ENCODE peak calls at places on chromosome 21, in five cellular contexts. S, L, A, K and V are unnamed samples.

GRCh38 chr21:20999567-21000169 is 1.5 kb downstream of the NCAM2 start:
- DNase-seq in S (peak), A (no peak), K (no peak), L (peak), V (no peak)

GRCh38 chr21:25944672-25945213 is 210.0 kb downstream of the GABPA start:
- DNase-seq in K (no peak), S (no peak), L (no peak), A (no peak), V (no peak)

GRCh38 chr21:31363720-31364119 is 19.7 kb upstream of the TIAM1 start:
- DNase-seq in K (no peak), S (no peak), A (no peak), L (peak), V (no peak)

GRCh38 chr21:35540950-35541632 is 492.0 kb upstream of the RUNX1 start:
- DNase-seq in S (no peak), K (no peak), A (no peak), L (peak), V (no peak)

GRCh38 chr21:29125199-29125598 is 5.2 kb upstream of the MAP3K7CL start:
- DNase-seq in L (no peak), K (no peak), S (no peak), A (no peak), V (no peak)

GRCh38 chr21:24583473-24583872 is 1023.8 kb downstream of the MRPL39 start:
- DNase-seq in L (no peak), A (no peak), S (no peak), K (no peak), V (no peak)

GRCh38 chr21:41068411-41069304 is 99.3 kb upstream of the BACE2 start:
- DNase-seq in A (peak), K (peak), S (peak), L (peak), V (no peak)

GRCh38 chr21:41250519-41250918 is 66.1 kb upstream of the FAM3B start:
- DNase-seq in K (peak), S (peak), L (peak), A (no peak), V (no peak)

GRCh38 chr21:21177353-21177986 is 179.3 kb downstream of the NCAM2 start:
- DNase-seq in L (no peak), K (no peak), S (no peak), A (no peak), V (no peak)

GRCh38 chr21:42227909-42228708 is 9.2 kb downstream of the ABCG1 start:
- DNase-seq in K (peak), L (peak), A (peak), S (peak), V (peak)

GRCh38 chr21:31667639-31668038 is 8.1 kb downstream of the SOD1 start:
- DNase-seq in S (peak), A (no peak), K (no peak), L (no peak), V (no peak)

GRCh38 chr21:43287111-43287973 is 118.5 kb downstream of the CRYAA start:
- DNase-seq in K (no peak), A (no peak), S (no peak), L (no peak), V (no peak)

GRCh38 chr21:14520535-14520934 is 25.6 kb downstream of the SAMSN1 start:
- DNase-seq in S (no peak), L (no peak), K (peak), A (no peak), V (no peak)

GRCh38 chr21:45698493-45698947 is 55.0 kb downstream of the PCBP3 start:
- DNase-seq in A (peak), K (peak), L (peak), S (peak), V (no peak)

GRCh38 chr21:42737969-42738590 is 84.7 kb downstream of the PDE9A start:
- DNase-seq in K (no peak), A (no peak), S (peak), L (no peak), V (no peak)

GRCh38 chr21:35609263-35609662 is 451.1 kb downstream of the SETD4 start:
- DNase-seq in A (no peak), K (no peak), S (no peak), L (no peak), V (no peak)

GRCh38 chr21:14383596-14384210 is 757 bp upstream of the HSPA13 start:
- DNase-seq in A (no peak), S (no peak), L (no peak), K (no peak), V (no peak)

GRCh38 chr21:43367296-43367695 is 59.6 kb downstream of the SIK1 start:
- DNase-seq in L (no peak), A (no peak), S (no peak), K (no peak), V (no peak)

GRCh38 chr21:14319805-14320204 is 63.1 kb downstream of the HSPA13 start:
- DNase-seq in S (no peak), K (no peak), L (no peak), A (no peak), V (no peak)

GRCh38 chr21:42518626-42519025 is 5.0 kb downstream of the SLC37A1 start:
- DNase-seq in S (no peak), L (no peak), K (no peak), A (no peak), V (no peak)

GRCh38 chr21:27532081-27532480 is 565.2 kb upstream of the ADAMTS5 start:
- DNase-seq in K (no peak), S (peak), A (no peak), L (peak), V (no peak)

GRCh38 chr21:31143021-31143420 is 104.7 kb upstream of the KRTAP19-8 start:
- DNase-seq in L (no peak), K (no peak), S (no peak), A (no peak), V (no peak)

GRCh38 chr21:32515869-32516268 is 69.5 kb downstream of the TCP10L start:
- DNase-seq in L (peak), S (peak), A (no peak), K (no peak), V (no peak)

GRCh38 chr21:32990666-32991065 is 35.1 kb upstream of the OLIG2 start:
- DNase-seq in L (no peak), K (no peak), A (no peak), S (no peak), V (no peak)

GRCh38 chr21:33036430-33037162 is 10.9 kb downstream of the OLIG2 start:
- DNase-seq in S (peak), K (peak), L (peak), A (no peak), V (no peak)

GRCh38 chr21:32353002-32353711 is 39.7 kb downstream of the URB1 start:
- DNase-seq in S (no peak), A (no peak), L (no peak), K (no peak), V (no peak)

GRCh38 chr21:45550552-45551210 is 8.4 kb upstream of the SLC19A1 start:
- DNase-seq in K (no peak), L (no peak), A (no peak), S (no peak), V (no peak)

GRCh38 chr21:18970941-18971340 is 567.4 kb upstream of the TMPRSS15 start:
- DNase-seq in A (no peak), K (no peak), S (no peak), L (no peak), V (no peak)

GRCh38 chr21:46190491-46191131 is 6.4 kb upstream of the SPATC1L start:
- DNase-seq in A (no peak), K (no peak), S (no peak), L (no peak), V (no peak)

GRCh38 chr21:45504516-45505415 is 37.5 kb downstream of the SLC19A1 start:
- DNase-seq in K (no peak), L (no peak), S (no peak), A (no peak), V (no peak)

GRCh38 chr21:36199021-36199420 is 42.4 kb downstream of the DOP1B start:
- DNase-seq in S (no peak), A (no peak), L (no peak), K (no peak), V (no peak)

GRCh38 chr21:33047231-33047630 is 21.5 kb downstream of the OLIG2 start:
- DNase-seq in A (no peak), L (peak), K (no peak), S (no peak), V (no peak)

GRCh38 chr21:45830221-45830640 is 151.3 kb upstream of the COL6A1 start:
- DNase-seq in L (peak), S (no peak), K (no peak), A (no peak), V (no peak)

GRCh38 chr21:26449161-26449560 is 123.9 kb downstream of the CYYR1 start:
- DNase-seq in S (peak), L (peak), K (no peak), A (no peak), V (no peak)

GRCh38 chr21:37263827-37264226 is 3.3 kb downstream of the VPS26C start:
- DNase-seq in S (no peak), A (no peak), K (no peak), L (peak), V (no peak)

GRCh38 chr21:37257526-37257966 is 9.6 kb downstream of the VPS26C start:
- DNase-seq in S (peak), L (peak), A (no peak), K (no peak), V (no peak)

GRCh38 chr21:37253991-37254390 is 13.1 kb downstream of the VPS26C start:
- DNase-seq in A (no peak), K (no peak), S (no peak), L (peak), V (no peak)

GRCh38 chr21:37259426-37259825 is 7.7 kb downstream of the VPS26C start:
- DNase-seq in K (no peak), L (no peak), S (peak), A (no peak), V (no peak)

DNA sequence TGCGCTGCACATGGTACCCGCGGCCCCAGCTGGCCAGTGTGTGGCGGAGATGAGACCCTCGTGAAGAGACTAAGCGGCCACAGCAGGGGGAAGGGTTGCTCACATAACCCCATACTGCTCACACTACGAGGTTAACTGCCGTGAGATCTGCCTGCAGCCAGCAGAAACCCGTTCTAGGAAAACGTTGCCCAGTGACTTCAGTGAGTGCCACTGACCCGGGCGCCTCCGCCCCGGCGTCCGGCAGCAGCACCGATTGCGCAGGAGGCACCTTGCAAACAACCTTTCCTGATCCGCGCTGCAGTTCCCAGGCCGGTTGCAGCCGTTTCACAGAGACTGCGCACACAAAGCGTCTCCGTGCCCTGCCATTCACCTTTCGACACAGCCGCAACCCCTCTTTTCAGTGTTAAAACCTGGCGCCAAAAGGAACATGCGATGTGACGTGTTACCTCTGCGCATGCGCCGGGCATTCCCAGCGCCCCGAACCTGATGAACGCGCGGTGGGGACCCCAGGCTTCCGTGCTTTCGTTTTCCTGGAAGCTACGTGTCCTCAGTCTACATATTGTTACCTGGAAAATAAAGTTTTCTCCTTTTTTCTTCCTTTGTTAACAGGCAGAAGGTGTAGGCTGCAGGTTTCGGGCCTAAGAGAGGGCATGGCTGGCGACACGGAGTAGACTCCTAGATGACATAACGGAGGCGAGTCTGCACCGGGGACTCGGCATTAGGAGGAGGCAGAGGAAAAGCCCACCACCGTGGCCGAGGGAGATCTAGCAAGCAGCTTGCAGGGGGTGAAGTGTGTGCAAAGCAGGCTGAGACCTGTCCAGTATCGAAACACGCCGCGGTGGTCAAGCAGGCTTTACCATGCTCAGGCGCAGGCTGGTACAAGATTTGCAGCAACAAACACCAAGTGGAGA is 8.9 kb downstream of the VPS26C start:
- DNase-seq in S (peak), A (no peak), K (no peak), L (peak), V (no peak)
- TF ChIP-seq CTCF in S (no peak), A (no peak), K (no peak), L (no peak), V (no peak)

GRCh38 chr21:44462834-44463200 is 7.5 kb downstream of the LRRC3 start:
- DNase-seq in S (no peak), A (no peak), L (no peak), K (no peak), V (no peak)

GRCh38 chr21:44460441-44460755 is 5.1 kb downstream of the LRRC3 start:
- DNase-seq in L (no peak), S (no peak), A (no peak), K (no peak), V (no peak)

GRCh38 chr21:44461005-44461404 is 5.7 kb downstream of the LRRC3 start:
- DNase-seq in S (no peak), A (no peak), K (no peak), L (no peak), V (no peak)

GRCh38 chr21:44462090-44462833 is 7.0 kb downstream of the LRRC3 start:
- DNase-seq in S (no peak), L (no peak), K (no peak), A (no peak), V (no peak)

GRCh38 chr21:44461438-44462089 is 6.3 kb downstream of the LRRC3 start:
- DNase-seq in S (no peak), K (no peak), L (no peak), A (no peak), V (no peak)
- TF ChIP-seq CTCF in S (no peak), K (no peak), L (no peak), A (no peak), V (no peak)

GRCh38 chr21:39097981-39098380 is 85.3 kb downstream of the PSMG1 start:
- DNase-seq in A (no peak), S (peak), K (no peak), L (no peak), V (no peak)

GRCh38 chr21:39095681-39096080 is 87.6 kb downstream of the PSMG1 start:
- DNase-seq in A (no peak), K (no peak), S (no peak), L (no peak), V (no peak)

GRCh38 chr21:39097335-39097861 is 85.9 kb downstream of the PSMG1 start:
- DNase-seq in L (no peak), A (no peak), K (peak), S (no peak), V (no peak)

GRCh38 chr21:39094847-39095525 is 88.3 kb downstream of the PSMG1 start:
- DNase-seq in A (no peak), K (no peak), L (peak), S (peak), V (no peak)

DNA sequence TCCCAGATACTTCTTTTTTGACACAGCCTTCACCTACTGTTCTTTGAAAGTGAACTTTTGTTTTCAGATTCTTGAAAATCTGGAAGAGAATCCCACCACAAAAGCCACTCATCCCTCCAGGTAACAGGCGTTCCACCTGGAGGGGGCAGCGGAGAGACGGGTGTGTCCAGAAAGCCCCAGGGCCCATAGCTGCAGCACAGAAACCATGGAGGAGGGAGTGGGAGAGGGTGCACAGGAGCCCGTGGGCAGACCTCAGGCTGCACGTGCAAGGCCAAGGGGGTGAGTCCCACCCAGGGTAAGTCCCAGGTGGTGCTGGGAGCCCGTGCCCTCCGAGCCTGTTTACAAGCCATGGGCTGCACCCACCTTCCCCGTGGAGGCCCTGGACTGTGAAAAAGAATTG is 86.5 kb downstream of the PSMG1 start:
- DNase-seq in K (no peak), S (no peak), L (no peak), A (no peak), V (no peak)
- TF ChIP-seq CTCF in K (no peak), S (no peak), L (peak), A (no peak), V (no peak)

GRCh38 chr21:15524855-15525254 is 204.9 kb upstream of the USP25 start:
- DNase-seq in S (no peak), L (no peak), A (no peak), K (no peak), V (no peak)

GRCh38 chr21:15522148-15522547 is 207.6 kb upstream of the USP25 start:
- DNase-seq in K (no peak), S (no peak), L (no peak), A (no peak), V (no peak)

GRCh38 chr21:15521644-15522001 is 208.2 kb upstream of the USP25 start:
- DNase-seq in A (no peak), K (no peak), S (no peak), L (no peak), V (no peak)

GRCh38 chr21:15517394-15517793 is 212.4 kb upstream of the USP25 start:
- DNase-seq in A (no peak), L (no peak), K (no peak), S (no peak), V (no peak)

GRCh38 chr21:15520811-15521643 is 208.8 kb upstream of the USP25 start:
- DNase-seq in S (peak), L (no peak), K (no peak), A (no peak), V (no peak)
- TF ChIP-seq CTCF in S (peak), L (peak), K (no peak), A (peak), V (no peak)

GRCh38 chr21:34517491-34518245 is 5.7 kb upstream of the KCNE1 start:
- DNase-seq in S (no peak), A (no peak), K (no peak), L (no peak), V (no peak)
- TF ChIP-seq CTCF in S (peak), A (no peak), K (no peak), L (peak), V (peak)